ENCODE peak calls at places on chromosomes 13 and 19, in five cellular contexts. H, A, N, U and R are unnamed samples.

GRCh38 chr13:32428581-32429072 is 697 bp upstream of the N4BP2L1 start:
- DNase-seq in H (no peak), A (no peak), N (no peak), U (no peak), R (peak)

GRCh38 chr13:51912091-51912490 is 50.3 kb downstream of the CCDC70 start:
- DNase-seq in H (no peak), A (no peak), N (no peak), U (no peak), R (no peak)

GRCh38 chr19:21705393-21705792 is 62.0 kb downstream of the ZNF100 start:
- DNase-seq in H (no peak), A (no peak), N (no peak), U (no peak), R (no peak)

GRCh38 chr19:8454218-8454617 is 9.4 kb downstream of the HNRNPM start:
- DNase-seq in H (no peak), A (no peak), N (no peak), U (no peak), R (no peak)

GRCh38 chr13:97912139-97912535 is 41.3 kb upstream of the IPO5 start:
- DNase-seq in H (no peak), A (no peak), N (no peak), U (no peak), R (no peak)

GRCh38 chr19:44346556-44346955 is 9.9 kb downstream of the ZNF112 start:
- DNase-seq in H (no peak), A (no peak), N (no peak), U (no peak), R (no peak)

GRCh38 chr19:1154731-1155351 is 19.2 kb downstream of the SBNO2 start:
- DNase-seq in H (peak), A (no peak), N (no peak), U (no peak), R (peak)

GRCh38 chr19:33235996-33236350 is 10.3 kb upstream of the SLC7A10 start:
- DNase-seq in H (no peak), A (no peak), N (no peak), U (no peak), R (no peak)

GRCh38 chr13:75968103-75968838 is 332.1 kb downstream of the LMO7 start:
- DNase-seq in H (no peak), A (no peak), N (no peak), U (no peak), R (no peak)

GRCh38 chr19:39539165-39539518 is 819 bp downstream of the EID2 start:
- DNase-seq in H (no peak), A (no peak), N (no peak), U (no peak), R (no peak)

GRCh38 chr19:34173145-34173956 is 1.0 kb downstream of the LSM14A start:
- DNase-seq in H (peak), A (no peak), N (no peak), U (peak), R (peak)

GRCh38 chr13:30429235-30429634 is 6.9 kb downstream of the UBE2L5 start:
- DNase-seq in H (no peak), A (no peak), N (no peak), U (no peak), R (no peak)

GRCh38 chr19:29849234-29849633 is 37.4 kb downstream of the CCNE1 start:
- DNase-seq in H (no peak), A (no peak), N (no peak), U (no peak), R (no peak)

GRCh38 chr13:113518080-113518803 is 27.7 kb upstream of the DCUN1D2 start:
- DNase-seq in H (no peak), A (no peak), N (no peak), U (no peak), R (no peak)

DNA sequence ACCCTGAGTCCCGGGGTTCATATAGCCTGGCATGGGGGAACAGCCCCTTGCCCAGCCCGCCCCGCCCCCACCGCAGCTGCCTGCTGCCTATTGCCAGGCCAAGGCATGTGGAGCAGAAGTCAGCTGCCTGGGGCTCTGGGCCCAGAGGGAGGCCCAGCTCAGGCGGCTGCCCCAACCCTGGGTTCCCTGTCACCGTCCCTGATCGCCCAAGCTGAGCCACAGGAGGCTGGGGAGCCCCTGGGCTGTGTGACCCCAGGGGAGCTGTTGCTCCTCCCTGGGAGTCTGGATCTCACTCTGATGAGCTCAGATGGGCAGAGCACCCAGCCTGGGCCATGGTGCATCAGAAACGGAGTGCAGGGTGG is 1.4 kb downstream of the PLIN4 start:
- DNase-seq in H (no peak), A (no peak), N (no peak), U (no peak), R (no peak)
- TF ChIP-seq GABPA in H (no peak), A (no peak), N (no peak), U (no peak), R (no peak)

DNA sequence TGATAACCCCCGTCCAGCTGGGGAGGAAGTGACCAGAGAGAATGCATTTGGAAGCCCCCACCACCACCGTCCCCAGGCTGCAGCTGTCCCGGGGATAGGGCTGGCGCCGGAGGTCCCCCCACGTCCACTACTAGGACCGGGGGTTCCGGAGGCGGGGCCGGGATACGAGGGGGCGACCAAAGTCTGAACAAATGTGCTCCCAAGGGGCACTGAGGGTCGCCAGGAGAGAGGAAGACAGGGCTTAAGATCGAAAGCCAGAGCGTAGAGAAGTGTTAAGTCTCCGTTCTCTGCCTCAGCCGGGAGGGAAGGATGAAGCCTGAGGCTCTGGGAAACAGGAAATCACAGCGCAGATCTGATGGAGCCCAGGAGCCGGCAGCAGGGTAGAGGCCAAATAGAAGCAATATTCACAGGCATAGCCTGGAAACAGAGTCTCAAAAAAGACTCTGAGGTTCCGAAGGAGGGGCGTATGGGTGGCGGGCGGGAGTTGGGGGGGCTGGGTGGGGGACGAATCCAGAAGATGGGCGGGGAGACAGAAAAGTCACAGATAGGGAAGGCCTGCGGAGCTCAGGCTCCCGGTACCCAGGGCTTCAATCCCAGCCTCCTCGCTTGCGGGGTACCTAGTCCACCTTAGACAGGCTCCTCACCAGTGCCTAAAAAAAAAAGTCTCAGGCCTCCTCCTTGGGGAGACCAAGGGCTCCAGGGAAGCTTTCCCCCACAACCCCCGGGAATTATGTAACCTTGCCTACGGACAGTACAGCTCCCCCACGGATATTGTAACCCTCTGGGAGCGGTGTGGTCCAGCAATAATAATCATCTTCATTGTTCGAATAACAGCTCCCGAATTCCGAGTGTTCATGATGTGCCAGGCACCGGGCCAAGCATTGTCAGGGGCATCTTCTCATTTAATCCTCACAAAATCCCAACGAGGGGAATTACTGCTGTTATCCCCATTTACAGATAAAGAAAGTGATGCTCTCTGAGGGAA is 1.1 kb upstream of the ERF start:
- DNase-seq in H (peak), A (no peak), N (no peak), U (no peak), R (no peak)
- TF ChIP-seq GABPA in H (no peak), A (no peak), N (no peak), U (no peak), R (no peak)

GRCh38 chr19:46785980-46786235 is 2.5 kb downstream of the SLC1A5 start:
- DNase-seq in H (no peak), A (no peak), N (no peak), U (no peak), R (no peak)

GRCh38 chr19:46786236-46787039 is 2.0 kb downstream of the SLC1A5 start:
- DNase-seq in H (peak), A (no peak), N (peak), U (peak), R (peak)

GRCh38 chr19:46783670-46784069 is 4.7 kb downstream of the SLC1A5 start:
- DNase-seq in H (no peak), A (no peak), N (peak), U (no peak), R (no peak)

GRCh38 chr19:46784262-46785053 is 3.9 kb downstream of the SLC1A5 start:
- DNase-seq in H (peak), A (peak), N (peak), U (peak), R (peak)

GRCh38 chr19:46785054-46785979 is 3.1 kb downstream of the SLC1A5 start:
- DNase-seq in H (no peak), A (no peak), N (no peak), U (no peak), R (no peak)
- TF ChIP-seq GABPA in H (no peak), A (no peak), N (no peak), U (no peak), R (no peak)

DNA sequence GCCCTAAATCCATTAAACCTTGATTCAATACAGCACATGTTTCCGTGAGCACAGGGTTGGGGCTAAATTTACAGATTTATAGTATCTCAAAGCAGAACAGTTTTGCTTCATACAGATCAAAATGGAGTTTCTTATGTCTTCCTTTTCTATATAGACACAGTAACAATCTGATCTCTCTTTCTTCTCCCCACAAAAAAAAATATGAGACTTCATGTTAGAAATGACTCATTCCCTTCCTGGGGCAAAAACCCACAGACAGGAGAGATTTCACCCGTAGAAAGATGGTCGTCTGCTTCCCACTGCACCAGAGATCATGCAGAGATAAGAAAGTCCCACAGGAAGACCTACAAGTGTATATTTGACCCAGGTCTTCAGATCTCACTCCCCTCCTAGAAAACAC is 7.7 kb upstream of the ZNF611 start:
- DNase-seq in H (no peak), A (no peak), N (no peak), U (no peak), R (no peak)
- TF ChIP-seq GABPA in H (no peak), A (no peak), N (no peak), U (no peak), R (no peak)

DNA sequence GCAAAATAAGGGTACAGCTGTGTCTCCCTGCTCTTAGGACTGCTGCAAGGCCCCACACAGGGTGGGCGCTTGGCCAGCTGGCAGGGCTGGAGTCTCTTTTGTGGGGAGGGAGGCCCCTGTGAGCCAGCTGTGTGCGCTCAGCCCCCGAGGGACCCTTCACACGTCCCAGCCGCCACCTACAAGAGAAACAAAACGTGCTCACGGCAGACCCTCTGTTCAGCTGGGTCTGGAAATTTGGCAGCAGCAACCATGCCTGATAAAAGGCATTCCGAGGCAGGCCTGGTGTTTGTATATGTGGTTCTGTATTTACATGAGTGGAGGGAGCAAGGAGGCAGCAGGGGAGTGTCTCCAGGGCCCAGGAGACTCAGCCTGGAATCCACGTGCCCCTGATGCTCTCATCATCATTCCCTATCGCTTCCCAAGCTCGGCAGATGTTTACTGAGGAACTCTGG is 49.7 kb downstream of the CRTC1 start:
- DNase-seq in H (peak), A (no peak), N (no peak), U (no peak), R (no peak)
- TF ChIP-seq GABPA in H (no peak), A (no peak), N (no peak), U (no peak), R (no peak)

DNA sequence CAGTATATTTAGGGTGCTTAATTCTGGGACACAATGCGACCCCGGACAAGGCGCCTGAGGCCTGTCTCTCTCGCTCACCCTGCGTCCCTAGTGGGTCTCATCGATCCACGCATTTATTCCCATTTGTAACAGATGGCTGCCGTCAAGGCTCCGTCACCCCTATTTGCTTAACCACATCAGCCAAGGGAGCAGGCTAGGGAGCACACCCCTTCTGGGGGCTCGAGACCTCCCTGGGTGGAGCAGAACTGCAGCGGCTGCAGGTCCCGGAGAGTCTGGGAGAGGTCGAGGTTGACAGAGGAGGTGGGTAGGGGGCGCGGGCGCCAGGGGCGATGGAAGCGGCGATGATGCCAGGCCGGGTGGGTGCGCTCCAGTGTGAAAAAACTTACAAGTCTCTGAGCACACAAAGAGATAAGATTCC is 507 bp downstream of the ALG5 start:
- DNase-seq in H (peak), A (no peak), N (peak), U (peak), R (no peak)
- TF ChIP-seq GABPA in H (no peak), A (no peak), N (no peak), U (no peak), R (no peak)

DNA sequence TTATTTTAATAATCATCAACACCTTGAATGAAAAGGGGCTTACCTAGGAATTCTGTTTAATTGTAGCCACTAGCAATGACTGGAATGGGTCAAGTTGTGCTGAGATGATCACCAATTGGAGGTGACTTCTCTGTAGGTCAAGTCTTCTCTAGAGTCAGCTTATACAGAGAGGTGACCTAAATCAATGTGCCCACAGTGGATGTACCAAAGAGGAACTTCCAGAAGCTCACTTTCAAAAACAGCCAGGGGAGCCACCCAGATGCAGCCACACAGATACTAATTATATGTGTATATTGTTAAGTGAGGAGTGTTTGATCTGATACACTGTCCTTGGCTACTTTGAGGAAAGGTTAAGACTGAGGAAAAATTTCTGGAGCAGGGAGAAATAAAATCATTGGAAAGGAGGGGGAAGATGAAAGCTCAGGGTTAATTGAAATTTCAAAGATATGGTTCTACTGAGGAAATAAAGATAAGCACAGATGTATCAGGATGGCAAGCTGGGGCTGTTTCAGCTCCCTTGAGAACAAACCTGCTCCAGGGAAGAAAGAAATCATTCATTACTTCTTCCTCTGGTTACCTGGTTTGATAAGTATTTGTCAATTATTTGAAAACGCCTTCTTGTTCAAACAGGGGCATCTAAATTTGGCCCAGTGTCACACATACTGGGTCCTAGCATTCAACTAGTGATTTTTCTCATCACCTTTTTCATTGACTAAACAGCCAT is 5.1 kb downstream of the GPR183 start:
- DNase-seq in H (no peak), A (no peak), N (no peak), U (no peak), R (no peak)
- TF ChIP-seq GABPA in H (no peak), A (no peak), N (no peak), U (no peak), R (no peak)

GRCh38 chr19:6354098-6354674 is 7.1 kb upstream of the CLPP start:
- DNase-seq in H (no peak), A (no peak), N (peak), U (no peak), R (no peak)
- TF ChIP-seq GABPA in H (no peak), A (no peak), N (no peak), U (no peak), R (no peak)